ENCODE peak calls at places on chromosomes 3 and 15, in six cellular contexts. One of them, this sample, is unnamed. For H3K4me1, the result is how much of the 10 kb centered on the place peaks cover.

GRCh38 chr3:140736863-140737460 is 59.1 kb downstream of the TRIM42 start:
- DNase-seq in cardiac muscle cell: peak
- DNase-seq in GM12878: no peak
- DNase-seq in small intestine: peak
- DNase-seq in IMR-90: no peak
- DNase-seq in K562: peak
- DNase-seq in this sample: peak

GRCh38 chr15:55344206-55344605 is 25.2 kb downstream of the PIGB start:
- DNase-seq in cardiac muscle cell: peak
- DNase-seq in GM12878: no peak
- DNase-seq in small intestine: no peak
- DNase-seq in IMR-90: no peak
- DNase-seq in K562: peak
- DNase-seq in this sample: no peak

GRCh38 chr3:127675651-127676391 is 3.1 kb downstream of the ABTB1 start:
- DNase-seq in cardiac muscle cell: no peak
- DNase-seq in GM12878: no peak
- DNase-seq in small intestine: no peak
- DNase-seq in IMR-90: no peak
- DNase-seq in K562: no peak
- DNase-seq in this sample: no peak

GRCh38 chr15:82174471-82174870 is 88.1 kb downstream of the EFL1 start:
- DNase-seq in cardiac muscle cell: peak
- DNase-seq in GM12878: no peak
- DNase-seq in small intestine: no peak
- DNase-seq in IMR-90: no peak
- DNase-seq in K562: no peak
- DNase-seq in this sample: no peak

GRCh38 chr15:77712438-77712837 is 79.7 kb upstream of the LINGO1 start:
- DNase-seq in cardiac muscle cell: no peak
- DNase-seq in GM12878: no peak
- DNase-seq in small intestine: no peak
- DNase-seq in IMR-90: no peak
- DNase-seq in K562: no peak
- DNase-seq in this sample: no peak

GRCh38 chr3:45123030-45123429 is 23.1 kb downstream of the CDCP1 start:
- DNase-seq in cardiac muscle cell: peak
- DNase-seq in GM12878: peak
- DNase-seq in small intestine: peak
- DNase-seq in IMR-90: peak
- DNase-seq in K562: no peak
- DNase-seq in this sample: no peak

GRCh38 chr3:185024966-185025365 is 127.9 kb downstream of the C3orf70 start:
- DNase-seq in cardiac muscle cell: peak
- DNase-seq in GM12878: no peak
- DNase-seq in small intestine: no peak
- DNase-seq in IMR-90: no peak
- DNase-seq in K562: peak
- DNase-seq in this sample: no peak

GRCh38 chr3:118688396-118688884 is 346.2 kb downstream of the IGSF11 start:
- DNase-seq in cardiac muscle cell: no peak
- DNase-seq in GM12878: no peak
- DNase-seq in small intestine: no peak
- DNase-seq in IMR-90: no peak
- DNase-seq in K562: peak
- DNase-seq in this sample: no peak

GRCh38 chr3:9172851-9173320 is 76.6 kb downstream of the SRGAP3 start:
- DNase-seq in cardiac muscle cell: no peak
- DNase-seq in GM12878: no peak
- DNase-seq in small intestine: no peak
- DNase-seq in IMR-90: no peak
- DNase-seq in K562: no peak
- DNase-seq in this sample: no peak

GRCh38 chr3:180855364-180855763 is 57.1 kb upstream of the FXR1 start:
- DNase-seq in cardiac muscle cell: no peak
- DNase-seq in GM12878: no peak
- DNase-seq in small intestine: no peak
- DNase-seq in IMR-90: no peak
- DNase-seq in K562: no peak
- DNase-seq in this sample: peak

GRCh38 chr15:22887157-22887951 is 48.9 kb downstream of the NIPA2 start:
- DNase-seq in cardiac muscle cell: peak
- DNase-seq in GM12878: no peak
- DNase-seq in small intestine: peak
- DNase-seq in IMR-90: peak
- DNase-seq in K562: peak
- DNase-seq in this sample: peak

GRCh38 chr3:139108253-139108969 is 63.7 kb upstream of the PRR23C start:
- DNase-seq in cardiac muscle cell: no peak
- DNase-seq in GM12878: no peak
- DNase-seq in small intestine: no peak
- DNase-seq in IMR-90: no peak
- DNase-seq in K562: no peak
- DNase-seq in this sample: no peak

GRCh38 chr15:98955331-98955730 is 52.3 kb downstream of the PGPEP1L start:
- DNase-seq in cardiac muscle cell: no peak
- DNase-seq in GM12878: no peak
- DNase-seq in small intestine: no peak
- DNase-seq in IMR-90: no peak
- DNase-seq in K562: no peak
- DNase-seq in this sample: no peak

GRCh38 chr15:71800835-71801745 is 9.3 kb upstream of the NR2E3 start:
- DNase-seq in cardiac muscle cell: peak
- DNase-seq in GM12878: no peak
- DNase-seq in small intestine: peak
- DNase-seq in IMR-90: peak
- DNase-seq in K562: peak
- DNase-seq in this sample: peak

GRCh38 chr3:35562141-35562540 is 77.2 kb upstream of the ARPP21 start:
- DNase-seq in cardiac muscle cell: no peak
- DNase-seq in GM12878: no peak
- DNase-seq in small intestine: no peak
- DNase-seq in IMR-90: no peak
- DNase-seq in K562: no peak
- DNase-seq in this sample: peak

GRCh38 chr15:29424118-29424517 is 154.5 kb upstream of the NSMCE3 start:
- DNase-seq in cardiac muscle cell: no peak
- DNase-seq in GM12878: no peak
- DNase-seq in small intestine: no peak
- DNase-seq in IMR-90: no peak
- DNase-seq in K562: peak
- DNase-seq in this sample: no peak

GRCh38 chr15:29425864-29426263 is 156.2 kb upstream of the NSMCE3 start:
- DNase-seq in cardiac muscle cell: no peak
- DNase-seq in GM12878: no peak
- DNase-seq in small intestine: no peak
- DNase-seq in IMR-90: no peak
- DNase-seq in K562: no peak
- DNase-seq in this sample: no peak

GRCh38 chr15:29418931-29419330 is 149.3 kb upstream of the NSMCE3 start:
- DNase-seq in cardiac muscle cell: no peak
- DNase-seq in GM12878: no peak
- DNase-seq in small intestine: no peak
- DNase-seq in IMR-90: no peak
- DNase-seq in K562: no peak
- DNase-seq in this sample: no peak

GRCh38 chr15:29420188-29420587 is 150.6 kb upstream of the NSMCE3 start:
- DNase-seq in cardiac muscle cell: no peak
- DNase-seq in GM12878: no peak
- DNase-seq in small intestine: no peak
- DNase-seq in IMR-90: no peak
- DNase-seq in K562: no peak
- DNase-seq in this sample: peak

DNA sequence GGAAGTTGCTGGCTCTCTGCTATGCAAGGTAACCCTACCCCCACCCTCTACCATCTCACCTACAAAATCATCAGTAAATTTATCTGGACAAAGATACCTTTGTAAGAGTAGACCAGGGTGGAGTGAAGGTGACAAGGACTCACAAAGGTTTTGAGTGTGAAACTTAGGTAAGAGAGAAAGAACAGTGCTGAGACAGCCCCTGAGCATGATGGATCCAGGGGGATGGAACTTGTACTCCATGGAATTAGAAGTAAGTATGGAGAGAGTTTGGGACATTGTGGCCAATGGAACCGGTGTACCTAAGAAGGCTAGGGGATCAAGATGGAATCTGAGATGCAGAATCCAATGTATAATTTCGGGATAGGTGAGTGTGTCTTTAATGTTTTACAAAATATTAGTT is 153.0 kb upstream of the NSMCE3 start:
- DNase-seq in cardiac muscle cell: no peak
- DNase-seq in GM12878: no peak
- DNase-seq in small intestine: no peak
- DNase-seq in IMR-90: no peak
- DNase-seq in K562: no peak
- DNase-seq in this sample: no peak
- H3K27ac ChIP-seq in cardiac muscle cell: no peak
- H3K27ac ChIP-seq in GM12878: no peak
- H3K27ac ChIP-seq in small intestine: no peak
- H3K27ac ChIP-seq in IMR-90: no peak
- H3K27ac ChIP-seq in K562: no peak
- H3K27ac ChIP-seq in this sample: no peak

GRCh38 chr3:14431928-14432834 is 29.8 kb downstream of the SLC6A6 start:
- DNase-seq in cardiac muscle cell: peak
- DNase-seq in GM12878: peak
- DNase-seq in small intestine: peak
- DNase-seq in IMR-90: peak
- DNase-seq in K562: peak
- DNase-seq in this sample: peak

GRCh38 chr3:14429237-14429636 is 26.8 kb downstream of the SLC6A6 start:
- DNase-seq in cardiac muscle cell: no peak
- DNase-seq in GM12878: no peak
- DNase-seq in small intestine: no peak
- DNase-seq in IMR-90: peak
- DNase-seq in K562: no peak
- DNase-seq in this sample: no peak

GRCh38 chr3:14429689-14430452 is 27.5 kb downstream of the SLC6A6 start:
- DNase-seq in cardiac muscle cell: no peak
- DNase-seq in GM12878: no peak
- DNase-seq in small intestine: no peak
- DNase-seq in IMR-90: no peak
- DNase-seq in K562: peak
- DNase-seq in this sample: no peak

GRCh38 chr3:14431556-14431927 is 29.1 kb downstream of the SLC6A6 start:
- DNase-seq in cardiac muscle cell: no peak
- DNase-seq in GM12878: no peak
- DNase-seq in small intestine: no peak
- DNase-seq in IMR-90: no peak
- DNase-seq in K562: peak
- DNase-seq in this sample: no peak

DNA sequence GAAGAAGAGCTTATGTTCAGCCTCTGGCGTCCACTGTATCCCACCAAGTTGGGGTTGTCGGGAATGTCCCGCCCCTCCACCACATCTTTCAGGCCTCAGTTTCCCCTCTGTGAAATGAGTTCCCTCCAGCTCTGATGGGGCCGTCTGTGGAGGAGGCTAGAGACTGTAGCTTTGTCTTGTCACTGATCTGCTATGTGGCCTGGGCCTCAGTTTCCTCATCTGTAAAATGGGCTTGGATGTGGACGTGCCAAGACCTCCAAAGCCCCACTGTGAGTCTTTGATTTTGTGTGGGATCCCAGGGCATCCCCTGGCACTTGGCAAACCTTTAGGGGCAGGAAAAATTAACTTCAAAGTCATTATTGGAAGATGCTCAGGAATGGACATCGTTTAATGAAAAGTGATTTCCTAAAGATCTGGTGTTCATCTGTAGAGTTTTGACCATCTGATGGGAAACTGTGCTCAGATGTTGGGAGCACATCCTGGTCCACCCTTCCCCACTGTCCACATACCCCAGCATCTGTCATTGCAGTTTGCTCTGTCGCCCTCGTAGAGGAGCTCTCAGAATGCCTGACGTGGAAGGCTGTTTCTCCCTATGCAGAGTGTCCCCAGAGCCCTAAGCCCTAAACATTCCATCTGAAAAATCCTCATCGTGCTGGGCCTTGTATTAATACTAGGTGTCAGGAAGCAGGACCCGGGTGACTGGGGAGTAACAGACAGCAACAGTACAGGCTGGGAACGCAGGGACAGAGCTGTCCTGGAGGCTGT is 28.5 kb downstream of the SLC6A6 start:
- DNase-seq in cardiac muscle cell: no peak
- DNase-seq in GM12878: no peak
- DNase-seq in small intestine: no peak
- DNase-seq in IMR-90: no peak
- DNase-seq in K562: no peak
- DNase-seq in this sample: no peak
- H3K4me1 ChIP-seq in cardiac muscle cell: under half
- H3K4me1 ChIP-seq in GM12878: half or more
- H3K4me1 ChIP-seq in small intestine: under half
- H3K4me1 ChIP-seq in IMR-90: under half
- H3K4me1 ChIP-seq in K562: half or more
- H3K4me1 ChIP-seq in this sample: under half

GRCh38 chr15:41689834-41690233 is 29.6 kb downstream of the MGA start:
- DNase-seq in cardiac muscle cell: peak
- DNase-seq in GM12878: no peak
- DNase-seq in small intestine: no peak
- DNase-seq in IMR-90: no peak
- DNase-seq in K562: peak
- DNase-seq in this sample: no peak

GRCh38 chr15:41690636-41691035 is 30.4 kb downstream of the MGA start:
- DNase-seq in cardiac muscle cell: no peak
- DNase-seq in GM12878: no peak
- DNase-seq in small intestine: no peak
- DNase-seq in IMR-90: no peak
- DNase-seq in K562: peak
- DNase-seq in this sample: no peak

GRCh38 chr15:41693757-41694156 is 33.6 kb downstream of the MGA start:
- DNase-seq in cardiac muscle cell: no peak
- DNase-seq in GM12878: no peak
- DNase-seq in small intestine: no peak
- DNase-seq in IMR-90: no peak
- DNase-seq in K562: no peak
- DNase-seq in this sample: no peak

GRCh38 chr15:41691471-41691870 is 31.3 kb downstream of the MGA start:
- DNase-seq in cardiac muscle cell: peak
- DNase-seq in GM12878: no peak
- DNase-seq in small intestine: no peak
- DNase-seq in IMR-90: no peak
- DNase-seq in K562: no peak
- DNase-seq in this sample: no peak

GRCh38 chr15:41692049-41692448 is 31.8 kb downstream of the MGA start:
- DNase-seq in cardiac muscle cell: no peak
- DNase-seq in GM12878: no peak
- DNase-seq in small intestine: no peak
- DNase-seq in IMR-90: no peak
- DNase-seq in K562: no peak
- DNase-seq in this sample: no peak
- H3K27ac ChIP-seq in cardiac muscle cell: no peak
- H3K27ac ChIP-seq in GM12878: no peak
- H3K27ac ChIP-seq in small intestine: no peak
- H3K27ac ChIP-seq in IMR-90: no peak
- H3K27ac ChIP-seq in K562: peak
- H3K27ac ChIP-seq in this sample: no peak

DNA sequence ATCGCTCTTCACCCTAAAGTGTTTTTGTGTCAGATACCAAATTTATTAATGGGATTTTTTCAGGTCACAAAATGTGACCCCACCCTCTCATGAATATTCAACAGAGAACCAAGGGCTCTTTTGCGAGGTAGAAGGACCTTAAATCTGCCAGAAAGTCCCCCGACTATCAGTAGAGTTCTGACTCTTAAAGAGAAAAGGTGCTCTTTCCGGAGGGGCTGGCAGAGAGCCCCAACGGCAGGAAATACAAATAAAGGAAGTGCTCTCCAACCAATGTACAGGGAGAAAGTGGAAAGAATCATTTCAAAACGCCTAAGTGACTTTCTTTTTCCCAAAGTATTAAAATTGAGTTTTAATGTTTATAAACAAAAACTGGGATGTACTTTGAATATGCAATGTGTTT is 517.2 kb downstream of the FOXP1 start:
- DNase-seq in cardiac muscle cell: no peak
- DNase-seq in GM12878: no peak
- DNase-seq in small intestine: no peak
- DNase-seq in IMR-90: no peak
- DNase-seq in K562: peak
- DNase-seq in this sample: peak
- H3K4me1 ChIP-seq in cardiac muscle cell: under half
- H3K4me1 ChIP-seq in GM12878: under half
- H3K4me1 ChIP-seq in small intestine: under half
- H3K4me1 ChIP-seq in IMR-90: under half
- H3K4me1 ChIP-seq in K562: under half
- H3K4me1 ChIP-seq in this sample: under half

This sample was measured in SJCRH30.